ENCODE peak calls at places on chromosomes 1 and 21, in five cellular contexts. O, M, A, K and G are unnamed samples. For H3K9me3, the result is how much of the 10 kb centered on the place peaks cover.

GRCh38 chr21:38333290-38334272 is 76.8 kb downstream of the KCNJ15 start:
- DNase-seq in K (no peak), M (no peak), A (no peak), O (no peak), G (no peak)

GRCh38 chr1:29550119-29550841 is 314.0 kb downstream of the PTPRU start:
- DNase-seq in O (no peak), A (no peak), K (no peak), M (peak), G (peak)

GRCh38 chr1:193707271-193708015 is 521.0 kb upstream of the B3GALT2 start:
- DNase-seq in A (no peak), M (no peak), K (no peak), O (no peak), G (no peak)

GRCh38 chr1:85411567-85412312 is 53.2 kb downstream of the DDAH1 start:
- DNase-seq in O (no peak), K (no peak), A (no peak), M (no peak), G (no peak)

GRCh38 chr1:224116131-224116530 is 2.2 kb downstream of the FBXO28 start:
- DNase-seq in O (no peak), K (no peak), M (no peak), A (peak), G (no peak)

GRCh38 chr21:34280389-34280795 is 83.4 kb upstream of the KCNE2 start:
- DNase-seq in O (no peak), K (no peak), M (no peak), A (no peak), G (no peak)

GRCh38 chr1:115829023-115829674 is 11.8 kb downstream of the NHLH2 start:
- DNase-seq in A (no peak), M (no peak), O (no peak), K (peak), G (peak)

GRCh38 chr1:111221276-111221632 is 6.3 kb upstream of the CHI3L2 start:
- DNase-seq in K (no peak), O (no peak), A (no peak), M (no peak), G (no peak)

GRCh38 chr1:92536593-92537332 is 50.0 kb upstream of the GFI1 start:
- DNase-seq in O (no peak), M (no peak), K (no peak), A (peak), G (no peak)
- H3K27ac ChIP-seq in O (no peak), M (no peak), K (no peak), A (peak), G (no peak)

DNA sequence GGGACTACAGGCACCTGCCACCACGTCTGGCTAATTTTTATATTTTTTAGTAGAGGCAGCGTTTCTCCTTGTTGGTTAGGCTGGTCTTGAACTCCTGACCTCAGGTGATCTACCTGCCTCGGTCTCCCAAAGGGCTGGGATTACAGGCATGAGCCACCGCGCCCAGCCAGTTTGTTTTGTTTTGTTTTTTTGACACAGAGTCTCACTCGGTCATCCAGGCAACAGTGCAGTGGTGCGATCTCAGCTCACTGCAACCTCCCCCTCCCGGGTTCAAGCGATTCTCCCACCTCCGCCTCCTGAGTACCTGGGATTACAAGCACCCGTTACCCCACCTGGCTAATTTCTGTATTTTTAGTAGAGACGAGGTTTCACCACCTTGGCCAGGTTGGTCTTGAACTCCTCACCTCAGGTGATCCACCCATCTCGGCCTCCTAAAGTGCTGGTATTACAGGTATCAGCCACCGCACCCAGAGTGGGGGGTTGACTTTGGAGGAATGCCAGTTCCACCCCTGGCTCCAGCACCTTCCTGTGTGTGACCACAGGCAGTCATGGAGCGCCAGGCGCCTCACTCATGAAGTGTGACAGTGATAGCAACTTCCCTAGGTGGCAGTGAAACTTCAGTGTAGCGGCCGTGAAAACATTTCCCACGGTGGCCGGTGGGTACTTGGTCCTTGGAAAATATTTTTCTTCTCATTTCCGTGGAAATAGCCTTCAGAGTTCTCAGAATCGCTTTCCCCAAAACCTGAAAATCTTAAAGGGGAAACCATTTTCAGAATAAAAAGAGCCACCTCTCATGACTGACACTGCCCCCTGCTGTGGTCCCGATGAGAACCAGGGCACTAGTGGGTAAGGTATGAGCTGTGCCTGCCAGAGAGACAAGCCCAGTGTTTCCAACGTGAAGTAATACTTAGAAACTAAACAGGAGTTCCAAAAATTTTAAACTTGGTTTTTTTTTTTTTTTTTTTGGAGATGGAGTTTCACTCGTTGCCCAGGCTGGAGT is 48.6 kb downstream of the WDR4 start:
- DNase-seq in A (no peak), M (peak), K (peak), O (no peak), G (no peak)
- H3K9me3 ChIP-seq in A (under half), M (under half), K (under half), O (under half), G (under half)

DNA sequence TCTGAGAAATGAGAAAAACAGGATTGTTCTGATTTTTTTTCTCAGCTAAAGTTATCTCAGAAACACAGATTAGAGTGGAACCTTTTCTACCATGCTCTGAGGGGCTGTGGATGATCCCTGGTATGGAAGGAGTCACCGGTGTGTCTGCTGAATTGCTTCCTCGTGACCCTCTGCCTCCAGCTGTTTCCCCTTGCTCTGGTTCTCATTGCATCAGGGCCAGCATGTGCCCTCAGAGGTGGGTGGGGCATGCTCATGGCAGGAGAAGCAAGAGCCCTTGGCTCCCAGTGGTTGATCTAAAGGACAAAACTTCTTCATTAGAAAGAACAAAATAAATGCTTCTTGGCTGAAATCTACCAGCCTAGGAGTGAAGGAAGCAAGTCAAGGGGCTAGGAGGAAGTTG is 183.2 kb upstream of the HMCN1 start:
- DNase-seq in M (no peak), A (no peak), K (peak), O (no peak), G (peak)
- H3K27ac ChIP-seq in M (no peak), A (no peak), K (no peak), O (no peak), G (no peak)

DNA sequence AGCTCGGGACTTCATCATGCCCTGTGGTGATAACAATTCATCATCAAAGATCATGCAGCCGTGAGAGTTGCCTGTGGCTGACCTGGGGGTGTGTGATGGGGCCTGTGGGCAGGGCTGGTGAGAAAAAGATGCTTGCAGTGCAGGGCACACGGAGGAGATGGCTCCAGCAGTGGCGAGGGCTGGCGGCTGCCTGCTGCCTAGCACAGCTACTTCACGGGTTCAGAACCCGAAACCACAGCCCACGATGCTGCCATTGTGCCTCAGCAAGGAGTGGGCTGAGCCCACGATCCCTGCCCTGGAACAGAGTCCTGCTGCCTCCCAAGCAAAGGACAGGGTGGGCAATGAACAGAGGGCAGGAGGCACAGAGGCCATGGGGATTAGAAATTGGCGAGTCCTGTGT is 631 bp upstream of the KRTAP10-9 start:
- DNase-seq in O (no peak), K (no peak), M (no peak), A (no peak), G (no peak)
- H3K9me3 ChIP-seq in O (under half), K (under half), M (under half), A (under half), G (under half)

GRCh38 chr1:66331641-66332523 is 202.1 kb upstream of the SGIP1 start:
- DNase-seq in M (peak), A (no peak), K (peak), O (peak), G (peak)

GRCh38 chr1:66335125-66335524 is 198.8 kb upstream of the SGIP1 start:
- DNase-seq in O (no peak), K (no peak), M (no peak), A (no peak), G (no peak)

GRCh38 chr1:66332524-66332853 is 201.5 kb upstream of the SGIP1 start:
- DNase-seq in M (no peak), O (no peak), A (no peak), K (no peak), G (no peak)

GRCh38 chr1:66334311-66334710 is 199.6 kb upstream of the SGIP1 start:
- DNase-seq in K (no peak), M (no peak), A (no peak), O (no peak), G (no peak)

DNA sequence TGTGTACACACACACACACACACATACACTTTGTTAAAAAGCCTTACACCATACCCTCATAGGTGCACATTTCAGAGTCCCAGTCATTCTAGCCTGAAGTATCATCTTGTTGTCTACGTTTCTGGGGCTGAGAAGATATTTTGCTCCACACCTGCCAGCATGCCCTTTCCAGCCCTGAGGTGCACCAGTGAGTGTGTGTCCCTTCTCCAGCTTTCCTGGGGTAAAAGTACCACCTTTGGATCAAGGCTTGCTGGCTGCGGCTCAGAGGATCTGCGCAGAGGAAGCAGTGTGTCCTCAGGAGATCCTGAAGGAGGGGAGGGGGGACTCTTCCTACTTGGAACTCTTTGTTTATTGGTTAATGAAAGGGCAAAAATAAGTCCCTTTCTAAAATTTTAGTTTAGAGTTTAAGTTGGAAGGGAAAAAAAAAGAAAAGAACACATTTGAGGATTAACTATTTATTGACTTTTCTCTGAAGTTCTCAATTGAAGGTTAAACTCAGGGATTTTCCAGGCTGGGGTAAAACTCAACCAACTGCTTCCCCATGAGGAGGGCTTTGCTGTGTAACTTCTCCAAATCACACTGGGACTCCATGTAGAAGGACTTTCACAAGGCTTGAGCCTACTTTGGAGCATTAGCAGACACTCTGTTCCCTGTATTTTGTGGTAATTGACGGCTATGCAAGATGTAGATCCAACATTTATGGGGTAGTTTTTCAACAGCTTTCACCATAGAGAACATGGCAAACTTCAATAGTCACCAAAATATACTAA is 200.3 kb upstream of the SGIP1 start:
- DNase-seq in K (no peak), A (no peak), O (peak), M (no peak), G (no peak)
- H3K27ac ChIP-seq in K (peak), A (peak), O (peak), M (peak), G (peak)